ENCODE peak calls at places on chromosome 18, in eight cellular contexts. One of them, this sample, is unnamed.

GRCh38 chr18:23910032-23910431 is 104.5 kb upstream of the TTC39C start:
- DNase-seq in AG04450: no peak
- DNase-seq in choroid plexus epithelial cell: no peak
- DNase-seq in CD8-positive, alpha-beta T cell: no peak
- DNase-seq in kidney epithelial cell: no peak
- DNase-seq in neural crest cell: no peak
- DNase-seq in PC-3: no peak
- DNase-seq in epithelial cell of esophagus: no peak
- DNase-seq in this sample: no peak

GRCh38 chr18:5500158-5500939 is 43.4 kb downstream of the EPB41L3 start:
- DNase-seq in CD8-positive, alpha-beta T cell: no peak
- DNase-seq in PC-3: no peak
- DNase-seq in choroid plexus epithelial cell: no peak
- DNase-seq in AG04450: no peak
- DNase-seq in neural crest cell: no peak
- DNase-seq in kidney epithelial cell: no peak
- DNase-seq in epithelial cell of esophagus: no peak
- DNase-seq in this sample: no peak

GRCh38 chr18:62183578-62184195 is 3.2 kb downstream of the PIGN start:
- DNase-seq in kidney epithelial cell: no peak
- DNase-seq in CD8-positive, alpha-beta T cell: peak; percentile 26
- DNase-seq in AG04450: peak; percentile 10
- DNase-seq in choroid plexus epithelial cell: peak; percentile 79
- DNase-seq in PC-3: peak; percentile 83
- DNase-seq in epithelial cell of esophagus: peak; percentile 67
- DNase-seq in neural crest cell: peak; percentile 29
- DNase-seq in this sample: no peak

GRCh38 chr18:34153711-34154110 is 71.0 kb downstream of the NOL4 start:
- DNase-seq in CD8-positive, alpha-beta T cell: no peak
- DNase-seq in epithelial cell of esophagus: no peak
- DNase-seq in neural crest cell: no peak
- DNase-seq in kidney epithelial cell: no peak
- DNase-seq in PC-3: peak; percentile 21
- DNase-seq in choroid plexus epithelial cell: peak; percentile 23
- DNase-seq in AG04450: no peak
- DNase-seq in this sample: no peak

GRCh38 chr18:79863161-79863945 is 65.6 kb downstream of the KCNG2 start:
- DNase-seq in choroid plexus epithelial cell: no peak
- DNase-seq in kidney epithelial cell: no peak
- DNase-seq in CD8-positive, alpha-beta T cell: no peak
- DNase-seq in neural crest cell: no peak
- DNase-seq in epithelial cell of esophagus: no peak
- DNase-seq in PC-3: no peak
- DNase-seq in AG04450: no peak
- DNase-seq in this sample: no peak

GRCh38 chr18:731185-731584 is 18.8 kb upstream of the ENOSF1 start:
- DNase-seq in neural crest cell: no peak
- DNase-seq in AG04450: no peak
- DNase-seq in PC-3: no peak
- DNase-seq in kidney epithelial cell: no peak
- DNase-seq in CD8-positive, alpha-beta T cell: no peak
- DNase-seq in choroid plexus epithelial cell: no peak
- DNase-seq in epithelial cell of esophagus: no peak
- DNase-seq in this sample: no peak

GRCh38 chr18:62959481-62959880 is 244.1 kb downstream of the PHLPP1 start:
- DNase-seq in choroid plexus epithelial cell: no peak
- DNase-seq in neural crest cell: no peak
- DNase-seq in kidney epithelial cell: no peak
- DNase-seq in epithelial cell of esophagus: no peak
- DNase-seq in PC-3: no peak
- DNase-seq in CD8-positive, alpha-beta T cell: no peak
- DNase-seq in AG04450: no peak
- DNase-seq in this sample: no peak

GRCh38 chr18:50614838-50615237 is 55.0 kb downstream of the MAPK4 start:
- DNase-seq in choroid plexus epithelial cell: peak; percentile 10
- DNase-seq in neural crest cell: no peak
- DNase-seq in CD8-positive, alpha-beta T cell: no peak
- DNase-seq in epithelial cell of esophagus: peak; percentile 94
- DNase-seq in kidney epithelial cell: no peak
- DNase-seq in PC-3: no peak
- DNase-seq in AG04450: no peak
- DNase-seq in this sample: no peak

GRCh38 chr18:57434177-57434535 is 1.0 kb upstream of the ONECUT2 start:
- DNase-seq in PC-3: no peak
- DNase-seq in CD8-positive, alpha-beta T cell: no peak
- DNase-seq in AG04450: no peak
- DNase-seq in choroid plexus epithelial cell: no peak
- DNase-seq in neural crest cell: no peak
- DNase-seq in epithelial cell of esophagus: no peak
- DNase-seq in kidney epithelial cell: no peak
- DNase-seq in this sample: no peak

GRCh38 chr18:27894746-27895145 is 282.2 kb downstream of the CDH2 start:
- DNase-seq in choroid plexus epithelial cell: no peak
- DNase-seq in CD8-positive, alpha-beta T cell: no peak
- DNase-seq in epithelial cell of esophagus: no peak
- DNase-seq in kidney epithelial cell: no peak
- DNase-seq in PC-3: no peak
- DNase-seq in AG04450: no peak
- DNase-seq in neural crest cell: no peak
- DNase-seq in this sample: no peak

GRCh38 chr18:12236934-12237832 is 17.0 kb upstream of the CIDEA start:
- DNase-seq in neural crest cell: peak; percentile 94
- DNase-seq in PC-3: peak; percentile 76
- DNase-seq in AG04450: no peak
- DNase-seq in choroid plexus epithelial cell: peak; percentile 72
- DNase-seq in CD8-positive, alpha-beta T cell: peak; percentile 38
- DNase-seq in epithelial cell of esophagus: peak; percentile 64
- DNase-seq in kidney epithelial cell: no peak
- DNase-seq in this sample: no peak

GRCh38 chr18:59646946-59647307 is 50.3 kb downstream of the CCBE1 start:
- DNase-seq in choroid plexus epithelial cell: no peak
- DNase-seq in epithelial cell of esophagus: no peak
- DNase-seq in AG04450: no peak
- DNase-seq in PC-3: no peak
- DNase-seq in CD8-positive, alpha-beta T cell: no peak
- DNase-seq in neural crest cell: no peak
- DNase-seq in kidney epithelial cell: no peak
- DNase-seq in this sample: no peak

GRCh38 chr18:58572181-58572580 is 56.7 kb downstream of the ALPK2 start:
- DNase-seq in AG04450: peak; percentile 98
- DNase-seq in kidney epithelial cell: no peak
- DNase-seq in neural crest cell: no peak
- DNase-seq in CD8-positive, alpha-beta T cell: no peak
- DNase-seq in PC-3: peak; percentile 99
- DNase-seq in epithelial cell of esophagus: peak; percentile 89
- DNase-seq in choroid plexus epithelial cell: peak; percentile 97
- DNase-seq in this sample: no peak

GRCh38 chr18:45671366-45671765 is 52.6 kb upstream of the SLC14A1 start:
- DNase-seq in choroid plexus epithelial cell: no peak
- DNase-seq in PC-3: no peak
- DNase-seq in AG04450: no peak
- DNase-seq in neural crest cell: no peak
- DNase-seq in CD8-positive, alpha-beta T cell: no peak
- DNase-seq in kidney epithelial cell: no peak
- DNase-seq in epithelial cell of esophagus: no peak
- DNase-seq in this sample: no peak
- TF ChIP-seq CTCF in choroid plexus epithelial cell: no peak
- TF ChIP-seq CTCF in PC-3: no peak
- TF ChIP-seq CTCF in AG04450: no peak
- TF ChIP-seq CTCF in neural crest cell: no peak
- TF ChIP-seq CTCF in CD8-positive, alpha-beta T cell: no peak
- TF ChIP-seq CTCF in kidney epithelial cell: no peak
- TF ChIP-seq CTCF in epithelial cell of esophagus: no peak
- TF ChIP-seq CTCF in this sample: no peak

DNA sequence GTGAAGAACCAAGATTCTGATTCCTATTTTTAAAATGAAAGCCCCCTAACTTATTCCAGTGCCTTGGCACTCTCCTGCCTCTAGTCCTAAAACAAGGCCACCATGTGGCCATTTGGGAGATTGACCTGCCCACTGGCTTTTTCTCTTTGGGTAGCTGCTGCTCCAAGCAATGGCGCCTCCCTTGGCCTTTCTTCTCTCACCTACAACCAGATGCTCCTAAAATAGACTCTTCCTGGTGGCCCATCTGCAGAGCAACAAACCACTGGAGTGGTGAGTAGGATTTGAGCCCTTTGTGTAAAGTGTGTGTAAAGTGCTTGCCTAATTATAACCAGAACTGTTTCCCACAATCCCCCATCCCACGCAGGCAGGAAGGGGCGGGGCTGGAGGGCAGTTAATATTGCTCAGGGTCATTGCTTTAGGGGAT is 114.2 kb downstream of the FHOD3 start:
- DNase-seq in PC-3: peak; percentile 44
- DNase-seq in kidney epithelial cell: no peak
- DNase-seq in neural crest cell: no peak
- DNase-seq in choroid plexus epithelial cell: peak; percentile 30
- DNase-seq in epithelial cell of esophagus: peak; percentile 54
- DNase-seq in CD8-positive, alpha-beta T cell: no peak
- DNase-seq in AG04450: no peak
- DNase-seq in this sample: no peak
- TF ChIP-seq CTCF in PC-3: peak; percentile 60
- TF ChIP-seq CTCF in kidney epithelial cell: peak; percentile 59
- TF ChIP-seq CTCF in neural crest cell: peak; percentile 58
- TF ChIP-seq CTCF in choroid plexus epithelial cell: peak; percentile 58
- TF ChIP-seq CTCF in epithelial cell of esophagus: peak; percentile 45
- TF ChIP-seq CTCF in CD8-positive, alpha-beta T cell: no peak
- TF ChIP-seq CTCF in AG04450: peak; percentile 47
- TF ChIP-seq CTCF in this sample: peak; percentile 57

DNA sequence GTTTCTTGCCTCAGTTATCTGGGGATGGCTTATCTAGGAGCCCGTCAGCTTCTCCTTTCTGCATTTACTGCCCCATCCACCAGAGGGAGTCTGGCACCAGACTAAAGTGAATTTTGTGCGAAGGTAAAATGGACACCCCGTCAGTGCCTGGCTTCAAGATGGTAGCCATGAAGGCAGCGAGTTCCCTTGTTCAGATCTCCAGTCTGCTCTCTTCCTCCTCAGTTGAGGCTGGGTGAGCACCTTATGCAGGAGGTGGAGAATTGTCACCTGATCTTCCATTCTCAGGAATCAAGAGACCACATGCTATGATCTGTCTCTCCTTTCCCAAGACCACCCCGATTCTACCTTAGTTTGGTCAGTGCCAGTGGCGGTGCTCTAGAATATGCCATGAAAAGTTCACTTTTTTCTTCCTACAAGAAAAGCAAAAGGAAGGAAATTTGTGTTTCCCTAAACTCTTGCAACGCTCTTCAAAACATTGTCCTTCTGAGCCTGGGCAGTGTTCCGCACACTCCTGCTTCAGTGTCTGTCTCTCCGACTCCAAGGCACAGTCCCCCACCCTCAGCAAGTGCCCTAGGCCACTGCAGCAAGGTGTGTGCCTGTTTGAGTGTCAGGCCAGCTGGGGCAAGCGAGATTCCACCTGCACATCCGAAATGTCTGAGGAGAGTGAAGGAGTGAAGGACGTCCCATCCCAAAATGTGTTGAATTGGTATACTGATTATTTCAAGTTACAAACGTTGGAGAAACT is 168.6 kb downstream of the SS18 start:
- DNase-seq in CD8-positive, alpha-beta T cell: no peak
- DNase-seq in choroid plexus epithelial cell: peak; percentile 44
- DNase-seq in PC-3: peak; percentile 60
- DNase-seq in kidney epithelial cell: no peak
- DNase-seq in AG04450: no peak
- DNase-seq in epithelial cell of esophagus: peak; percentile 38
- DNase-seq in neural crest cell: peak; percentile 3
- DNase-seq in this sample: no peak
- TF ChIP-seq CTCF in CD8-positive, alpha-beta T cell: peak; percentile 44
- TF ChIP-seq CTCF in choroid plexus epithelial cell: peak; percentile 77
- TF ChIP-seq CTCF in PC-3: peak; percentile 75
- TF ChIP-seq CTCF in kidney epithelial cell: peak; percentile 47
- TF ChIP-seq CTCF in AG04450: peak; percentile 59
- TF ChIP-seq CTCF in epithelial cell of esophagus: peak; percentile 70
- TF ChIP-seq CTCF in neural crest cell: peak; percentile 65
- TF ChIP-seq CTCF in this sample: peak; percentile 74

GRCh38 chr18:21684731-21685130 is 19.8 kb downstream of the ABHD3 start:
- DNase-seq in CD8-positive, alpha-beta T cell: no peak
- DNase-seq in kidney epithelial cell: no peak
- DNase-seq in PC-3: no peak
- DNase-seq in epithelial cell of esophagus: no peak
- DNase-seq in neural crest cell: no peak
- DNase-seq in choroid plexus epithelial cell: no peak
- DNase-seq in AG04450: no peak
- DNase-seq in this sample: no peak
- TF ChIP-seq CTCF in CD8-positive, alpha-beta T cell: no peak
- TF ChIP-seq CTCF in kidney epithelial cell: no peak
- TF ChIP-seq CTCF in PC-3: no peak
- TF ChIP-seq CTCF in epithelial cell of esophagus: no peak
- TF ChIP-seq CTCF in neural crest cell: no peak
- TF ChIP-seq CTCF in choroid plexus epithelial cell: no peak
- TF ChIP-seq CTCF in AG04450: no peak
- TF ChIP-seq CTCF in this sample: no peak

GRCh38 chr18:48687694-48688042 is 148.8 kb downstream of the CTIF start:
- DNase-seq in AG04450: no peak
- DNase-seq in choroid plexus epithelial cell: no peak
- DNase-seq in neural crest cell: no peak
- DNase-seq in PC-3: no peak
- DNase-seq in CD8-positive, alpha-beta T cell: no peak
- DNase-seq in kidney epithelial cell: no peak
- DNase-seq in epithelial cell of esophagus: no peak
- DNase-seq in this sample: no peak
- TF ChIP-seq CTCF in AG04450: no peak
- TF ChIP-seq CTCF in choroid plexus epithelial cell: no peak
- TF ChIP-seq CTCF in neural crest cell: no peak
- TF ChIP-seq CTCF in PC-3: no peak
- TF ChIP-seq CTCF in CD8-positive, alpha-beta T cell: no peak
- TF ChIP-seq CTCF in kidney epithelial cell: no peak
- TF ChIP-seq CTCF in epithelial cell of esophagus: no peak
- TF ChIP-seq CTCF in this sample: no peak

This sample was measured in chondrocyte.